ENCODE peak calls at places on chromosomes 3 and 15, in six cellular contexts. P is endothelial cell of umbilical vein, F is H1, K is breast epithelium, U is spleen, R is HL-60. W is an unnamed sample.

GRCh38 chr15:97748576-97748975 is 211.9 kb upstream of the ARRDC4 start:
- DNase-seq in P (no peak), F (no peak), K (no peak), U (no peak), R (no peak), W (no peak)

GRCh38 chr3:171646357-171647133 is 163.7 kb downstream of the PLD1 start:
- DNase-seq in P (peak; percentile 70), F (no peak), K (no peak), U (no peak), R (no peak), W (no peak)

GRCh38 chr3:123773681-123774431 is 110.3 kb downstream of the MYLK start:
- DNase-seq in P (no peak), F (no peak), K (no peak), U (no peak), R (no peak), W (peak; percentile 87)

GRCh38 chr3:123406598-123406997 is 42.3 kb downstream of the ADCY5 start:
- DNase-seq in P (no peak), F (no peak), K (no peak), U (peak; percentile 70), R (no peak), W (no peak)

GRCh38 chr15:73685981-73686380 is 1.8 kb downstream of the CD276 start:
- DNase-seq in P (no peak), F (no peak), K (no peak), U (no peak), R (no peak), W (no peak)

GRCh38 chr3:144362126-144362525 is 390.5 kb downstream of the DIPK2A start:
- DNase-seq in P (no peak), F (no peak), K (no peak), U (no peak), R (no peak), W (no peak)

GRCh38 chr3:60854762-60855161 is 396.5 kb downstream of the FHIT start:
- DNase-seq in P (no peak), F (no peak), K (no peak), U (no peak), R (peak; percentile 20), W (no peak)

GRCh38 chr3:144142151-144142855 is 170.7 kb downstream of the DIPK2A start:
- DNase-seq in P (no peak), F (no peak), K (no peak), U (no peak), R (no peak), W (no peak)

GRCh38 chr3:42190701-42191442 is 75.1 kb downstream of the CCK start:
- DNase-seq in P (peak; percentile 77), F (peak; percentile 89), K (peak; percentile 65), U (no peak), R (peak; percentile 45), W (peak; percentile 77)

GRCh38 chr3:78613366-78614008 is 1154.3 kb downstream of the ROBO1 start:
- DNase-seq in P (no peak), F (no peak), K (no peak), U (no peak), R (no peak), W (no peak)

GRCh38 chr3:49172616-49173041 is 1.2 kb downstream of the KLHDC8B start:
- DNase-seq in P (peak; percentile 30), F (no peak), K (no peak), U (no peak), R (no peak), W (no peak)

GRCh38 chr3:143067201-143067600 is 52.4 kb upstream of the CHST2 start:
- DNase-seq in P (no peak), F (no peak), K (no peak), U (no peak), R (no peak), W (no peak)

GRCh38 chr3:33525232-33525631 is 85.0 kb upstream of the UBP1 start:
- DNase-seq in P (no peak), F (no peak), K (no peak), U (no peak), R (no peak), W (no peak)

GRCh38 chr3:149077638-149078037 is 8.7 kb downstream of the HLTF start:
- DNase-seq in P (no peak), F (no peak), K (no peak), U (no peak), R (no peak), W (no peak)

GRCh38 chr3:138180375-138181029 is 5.8 kb upstream of the DBR1 start:
- DNase-seq in P (peak; percentile 50), F (no peak), K (no peak), U (no peak), R (peak; percentile 58), W (no peak)

GRCh38 chr15:90351479-90352108 is 490 bp upstream of the ZNF774 start:
- DNase-seq in P (peak; percentile 12), F (peak; percentile 92), K (no peak), U (peak; percentile 83), R (no peak), W (no peak)

GRCh38 chr15:90347666-90348065 is 4.4 kb upstream of the ZNF774 start:
- DNase-seq in P (no peak), F (no peak), K (no peak), U (no peak), R (no peak), W (no peak)

GRCh38 chr15:90345859-90346258 is 6.2 kb upstream of the ZNF774 start:
- DNase-seq in P (no peak), F (no peak), K (no peak), U (no peak), R (peak; percentile 71), W (no peak)

GRCh38 chr15:90349072-90349471 is 3.0 kb upstream of the ZNF774 start:
- DNase-seq in P (no peak), F (no peak), K (no peak), U (no peak), R (no peak), W (peak; percentile 34)

DNA sequence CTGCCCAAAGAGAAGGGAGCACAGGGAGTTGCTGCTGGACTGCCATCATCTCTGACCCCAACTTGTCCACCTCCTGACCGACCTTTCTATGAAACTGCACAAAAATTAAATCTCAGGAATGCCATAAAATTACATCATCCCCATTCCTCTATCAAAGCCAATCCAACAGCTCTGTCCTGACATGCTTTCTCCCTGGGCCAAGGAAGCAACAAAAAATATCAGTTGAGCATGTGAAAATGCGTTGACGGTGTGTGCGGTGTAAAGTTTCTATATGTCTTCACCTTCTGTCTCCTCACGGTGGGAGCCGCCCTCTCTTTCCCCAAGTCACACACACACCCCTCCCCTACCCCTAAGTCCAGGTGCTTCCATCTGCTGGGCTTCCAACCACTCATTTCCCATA is 3.6 kb upstream of the ZNF774 start:
- DNase-seq in P (no peak), F (no peak), K (no peak), U (no peak), R (no peak), W (no peak)
- H3K27ac ChIP-seq in P (no peak overlapping the region), F (no peak overlapping the region), K (peak overlapping the region; percentile 34), U (no peak overlapping the region), R (no peak overlapping the region), W (no peak overlapping the region)

GRCh38 chr15:89728254-89728653 is 22.8 kb downstream of the MESP1 start:
- DNase-seq in P (no peak), F (no peak), K (no peak), U (no peak), R (no peak), W (no peak)
- TF ChIP-seq POLR2AphosphoS5 in P (no peak), F (no peak), K (no peak), U (no peak), R (no peak), W (no peak)

GRCh38 chr15:96360581-96361308 is 30.2 kb downstream of the NR2F2 start:
- DNase-seq in P (peak; percentile 8), F (peak; percentile 61), K (no peak), U (no peak), R (no peak), W (no peak)

GRCh38 chr15:96359772-96360498 is 29.4 kb downstream of the NR2F2 start:
- DNase-seq in P (peak; percentile 60), F (peak; percentile 74), K (no peak), U (peak; percentile 74), R (no peak), W (peak; percentile 79)

GRCh38 chr15:96362759-96363678 is 32.5 kb downstream of the NR2F2 start:
- DNase-seq in P (no peak), F (peak; percentile 71), K (no peak), U (no peak), R (no peak), W (no peak)

GRCh38 chr15:96362001-96362758 is 31.7 kb downstream of the NR2F2 start:
- DNase-seq in P (no peak), F (no peak), K (no peak), U (no peak), R (no peak), W (no peak)

DNA sequence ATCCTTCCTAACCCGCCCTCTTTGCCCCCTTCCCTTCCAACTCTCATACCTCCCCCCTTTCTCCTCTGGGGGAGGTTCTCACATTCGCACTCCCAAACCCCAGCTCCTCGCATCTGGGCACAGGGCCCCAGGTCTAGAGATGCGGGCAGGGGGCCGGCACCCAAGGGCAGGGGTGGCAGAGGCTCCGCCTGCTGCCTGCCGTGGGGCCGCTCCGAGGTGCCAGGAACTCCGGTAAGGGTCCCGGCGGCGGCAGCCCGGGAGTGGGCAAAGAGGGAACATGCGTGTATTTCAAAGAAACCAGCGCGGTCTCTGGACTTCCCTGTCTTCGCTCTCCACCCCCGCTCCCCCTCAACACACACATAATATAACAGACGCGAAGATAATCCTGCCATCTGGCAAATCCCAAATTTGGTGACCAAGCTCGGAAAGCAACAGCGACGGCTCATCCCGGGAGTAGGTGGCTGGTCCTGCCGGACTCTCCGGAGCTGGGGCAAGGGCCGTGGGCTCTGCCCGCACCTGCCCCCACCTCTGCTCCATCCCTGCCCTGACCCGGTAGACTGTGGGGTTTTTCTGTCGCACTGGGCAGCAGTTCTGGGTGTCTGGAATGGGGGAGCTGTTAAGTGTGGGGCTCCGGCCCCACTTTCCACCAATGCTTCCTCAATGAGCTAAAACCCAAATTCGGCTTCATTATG is 31.0 kb downstream of the NR2F2 start:
- DNase-seq in P (no peak), F (peak; percentile 82), K (no peak), U (no peak), R (no peak), W (no peak)
- H3K4me3 ChIP-seq in P (no peak overlapping the region), F (peak overlapping the region; percentile 12), K (peak overlapping the region; percentile 68), U (peak overlapping the region; percentile 84), R (no peak overlapping the region), W (peak overlapping the region; percentile 51)

GRCh38 chr3:106030620-106030945 is 161.8 kb upstream of the CBLB start:
- DNase-seq in P (no peak), F (no peak), K (no peak), U (no peak), R (no peak), W (no peak)

GRCh38 chr3:106029941-106030619 is 161.3 kb upstream of the CBLB start:
- DNase-seq in P (no peak), F (no peak), K (no peak), U (no peak), R (no peak), W (no peak)

GRCh38 chr3:106022913-106023312 is 154.1 kb upstream of the CBLB start:
- DNase-seq in P (no peak), F (no peak), K (no peak), U (no peak), R (no peak), W (no peak)

DNA sequence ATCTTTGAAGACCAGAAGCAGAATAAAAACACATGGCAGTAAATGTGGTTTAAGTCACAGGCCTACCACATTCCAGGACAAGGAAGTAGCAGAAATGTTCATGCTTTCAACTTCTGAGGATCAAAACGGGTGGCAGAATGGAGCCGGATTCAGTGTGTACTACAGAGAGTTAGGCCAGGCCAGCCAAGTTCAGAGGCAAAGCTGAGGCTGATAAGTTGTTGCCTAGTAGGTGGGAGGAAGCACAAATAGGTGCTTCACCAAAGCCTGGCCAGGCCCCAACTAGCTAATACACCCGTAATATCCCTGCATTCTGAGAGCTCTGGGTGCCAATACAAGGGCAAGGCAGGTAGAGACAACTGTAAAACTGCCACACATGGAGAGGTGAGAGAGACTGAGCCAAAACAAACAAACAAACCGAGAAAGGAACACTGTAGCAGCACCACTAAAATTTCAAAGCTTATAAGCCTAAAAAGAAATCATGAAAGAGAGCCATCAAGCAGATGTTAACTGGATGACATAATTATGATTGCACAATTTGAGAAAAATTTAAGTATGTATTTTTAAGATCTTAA is 156.4 kb upstream of the CBLB start:
- DNase-seq in P (no peak), F (no peak), K (no peak), U (no peak), R (no peak), W (no peak)
- H3K27ac ChIP-seq in P (no peak overlapping the region), F (no peak overlapping the region), K (peak overlapping the region; percentile 77), U (no peak overlapping the region), R (no peak overlapping the region), W (peak overlapping the region; percentile 7)